ENCODE peak calls at places on chromosomes 6 and 20, in five cellular contexts. H is cardiac fibroblast, A is NCI-H2029 treated with DMSO at 0.1 percent for 48 hours, C is cardiac muscle cell, B is fibroblast of the conjunctiva. I is an unnamed sample.

GRCh38 chr20:51195419-51195901 is 172.6 kb upstream of the KCNG1 start:
- DNase-seq in H (peak), A (no peak), C (no peak), B (no peak), I (no peak)

GRCh38 chr6:148432405-148433195 is 90.0 kb downstream of the SASH1 start:
- DNase-seq in H (no peak), A (no peak), C (no peak), B (no peak), I (no peak)

GRCh38 chr6:139594333-139594965 is 220.0 kb upstream of the CITED2 start:
- DNase-seq in H (no peak), A (no peak), C (no peak), B (no peak), I (no peak)

GRCh38 chr20:61664741-61665320 is 400.9 kb downstream of the TAF4 start:
- DNase-seq in H (no peak), A (no peak), C (no peak), B (no peak), I (no peak)

GRCh38 chr20:49699200-49699992 is 14.3 kb downstream of the B4GALT5 start:
- DNase-seq in H (peak), A (no peak), C (no peak), B (no peak), I (no peak)

GRCh38 chr6:63864934-63865333 is 229.3 kb downstream of the PHF3 start:
- DNase-seq in H (no peak), A (no peak), C (no peak), B (no peak), I (no peak)

GRCh38 chr20:21840991-21841390 is 135.5 kb downstream of the PAX1 start:
- DNase-seq in H (no peak), A (no peak), C (no peak), B (peak), I (no peak)

GRCh38 chr6:134351615-134352474 is 33.9 kb upstream of the SGK1 start:
- DNase-seq in H (no peak), A (no peak), C (no peak), B (no peak), I (no peak)

GRCh38 chr6:139996253-139996834 is 621.9 kb upstream of the CITED2 start:
- DNase-seq in H (peak), A (no peak), C (peak), B (no peak), I (no peak)